ENCODE peak calls at places on chromosome 9, in ten cellular contexts. One of them, this sample, is unnamed.

GRCh38 chr9:131396626-131397025 is 2.7 kb downstream of the PRRC2B start:
- DNase-seq in A549: no peak
- DNase-seq in HCT116: no peak
- DNase-seq in SK-N-SH: no peak
- DNase-seq in uterus: no peak
- DNase-seq in transverse colon: no peak
- DNase-seq in H1: no peak
- DNase-seq in GM23338: no peak
- DNase-seq in CD8-positive, alpha-beta T cell: no peak
- DNase-seq in heart left ventricle: no peak
- DNase-seq in this sample: peak; percentile 3

GRCh38 chr9:38263534-38263933 is 129.0 kb upstream of the ALDH1B1 start:
- DNase-seq in A549: peak; percentile 49
- DNase-seq in HCT116: peak; percentile 7
- DNase-seq in SK-N-SH: no peak
- DNase-seq in uterus: no peak
- DNase-seq in transverse colon: no peak
- DNase-seq in H1: no peak
- DNase-seq in GM23338: peak; percentile 48
- DNase-seq in CD8-positive, alpha-beta T cell: no peak
- DNase-seq in heart left ventricle: no peak
- DNase-seq in this sample: no peak

GRCh38 chr9:72022846-72023245 is 37.6 kb downstream of the C9orf57 start:
- DNase-seq in A549: peak; percentile 58
- DNase-seq in HCT116: no peak
- DNase-seq in SK-N-SH: no peak
- DNase-seq in uterus: no peak
- DNase-seq in transverse colon: peak; percentile 25
- DNase-seq in H1: no peak
- DNase-seq in GM23338: no peak
- DNase-seq in CD8-positive, alpha-beta T cell: no peak
- DNase-seq in heart left ventricle: no peak
- DNase-seq in this sample: no peak

GRCh38 chr9:132411091-132411508 is 1.1 kb downstream of the CFAP77 start:
- DNase-seq in A549: peak; percentile 73
- DNase-seq in HCT116: peak; percentile 68
- DNase-seq in SK-N-SH: peak; percentile 67
- DNase-seq in uterus: peak; percentile 26
- DNase-seq in transverse colon: peak; percentile 65
- DNase-seq in H1: peak; percentile 69
- DNase-seq in GM23338: peak; percentile 96
- DNase-seq in CD8-positive, alpha-beta T cell: peak; percentile 55
- DNase-seq in heart left ventricle: no peak
- DNase-seq in this sample: no peak

GRCh38 chr9:1458503-1458902 is 408.3 kb downstream of the DMRT2 start:
- DNase-seq in A549: peak; percentile 14
- DNase-seq in HCT116: peak; percentile 7
- DNase-seq in SK-N-SH: no peak
- DNase-seq in uterus: no peak
- DNase-seq in transverse colon: no peak
- DNase-seq in H1: no peak
- DNase-seq in GM23338: no peak
- DNase-seq in CD8-positive, alpha-beta T cell: no peak
- DNase-seq in heart left ventricle: no peak
- DNase-seq in this sample: no peak

GRCh38 chr9:98222885-98223640 is 30.6 kb upstream of the CORO2A start:
- DNase-seq in A549: peak; percentile 79
- DNase-seq in HCT116: peak; percentile 54
- DNase-seq in SK-N-SH: no peak
- DNase-seq in uterus: no peak
- DNase-seq in transverse colon: no peak
- DNase-seq in H1: no peak
- DNase-seq in GM23338: no peak
- DNase-seq in CD8-positive, alpha-beta T cell: no peak
- DNase-seq in heart left ventricle: no peak
- DNase-seq in this sample: no peak

GRCh38 chr9:130535818-130536521 is 43.4 kb upstream of the FUBP3 start:
- DNase-seq in A549: no peak
- DNase-seq in HCT116: no peak
- DNase-seq in SK-N-SH: no peak
- DNase-seq in uterus: no peak
- DNase-seq in transverse colon: no peak
- DNase-seq in H1: no peak
- DNase-seq in GM23338: peak; percentile 56
- DNase-seq in CD8-positive, alpha-beta T cell: no peak
- DNase-seq in heart left ventricle: peak; percentile 35
- DNase-seq in this sample: no peak

GRCh38 chr9:138071292-138071691 is 193.7 kb downstream of the CACNA1B start:
- DNase-seq in A549: no peak
- DNase-seq in HCT116: no peak
- DNase-seq in SK-N-SH: peak; percentile 7
- DNase-seq in uterus: peak; percentile 3
- DNase-seq in transverse colon: no peak
- DNase-seq in H1: no peak
- DNase-seq in GM23338: no peak
- DNase-seq in CD8-positive, alpha-beta T cell: no peak
- DNase-seq in heart left ventricle: no peak
- DNase-seq in this sample: no peak

GRCh38 chr9:14692918-14693861 is at the start of gene ZDHHC21:
- DNase-seq in A549: peak; percentile 55
- DNase-seq in HCT116: no peak
- DNase-seq in SK-N-SH: peak; percentile 91
- DNase-seq in uterus: peak; percentile 59
- DNase-seq in transverse colon: peak; percentile 81
- DNase-seq in H1: peak; percentile 10
- DNase-seq in GM23338: peak; percentile 67
- DNase-seq in CD8-positive, alpha-beta T cell: peak; percentile 41
- DNase-seq in heart left ventricle: peak; percentile 84
- DNase-seq in this sample: peak; percentile 81

GRCh38 chr9:16571127-16571848 is 299.2 kb downstream of the BNC2 start:
- DNase-seq in A549: no peak
- DNase-seq in HCT116: no peak
- DNase-seq in SK-N-SH: no peak
- DNase-seq in uterus: no peak
- DNase-seq in transverse colon: no peak
- DNase-seq in H1: no peak
- DNase-seq in GM23338: no peak
- DNase-seq in CD8-positive, alpha-beta T cell: no peak
- DNase-seq in heart left ventricle: no peak
- DNase-seq in this sample: no peak

GRCh38 chr9:110744753-110745522 is 76.3 kb downstream of the MUSK start:
- DNase-seq in A549: peak; percentile 89
- DNase-seq in HCT116: peak; percentile 96
- DNase-seq in SK-N-SH: no peak
- DNase-seq in uterus: peak; percentile 51
- DNase-seq in transverse colon: no peak
- DNase-seq in H1: no peak
- DNase-seq in GM23338: no peak
- DNase-seq in CD8-positive, alpha-beta T cell: no peak
- DNase-seq in heart left ventricle: no peak
- DNase-seq in this sample: no peak

GRCh38 chr9:122900791-122901190 is 4.4 kb downstream of the RC3H2 start:
- DNase-seq in A549: no peak
- DNase-seq in HCT116: no peak
- DNase-seq in SK-N-SH: no peak
- DNase-seq in uterus: no peak
- DNase-seq in transverse colon: no peak
- DNase-seq in H1: no peak
- DNase-seq in GM23338: no peak
- DNase-seq in CD8-positive, alpha-beta T cell: no peak
- DNase-seq in heart left ventricle: no peak
- DNase-seq in this sample: no peak

GRCh38 chr9:19828586-19828985 is 39.7 kb upstream of the SLC24A2 start:
- DNase-seq in A549: no peak
- DNase-seq in HCT116: no peak
- DNase-seq in SK-N-SH: no peak
- DNase-seq in uterus: no peak
- DNase-seq in transverse colon: no peak
- DNase-seq in H1: no peak
- DNase-seq in GM23338: no peak
- DNase-seq in CD8-positive, alpha-beta T cell: no peak
- DNase-seq in heart left ventricle: no peak
- DNase-seq in this sample: no peak

GRCh38 chr9:133843751-133844373 is 105.7 kb upstream of the SARDH start:
- DNase-seq in A549: no peak
- DNase-seq in HCT116: no peak
- DNase-seq in SK-N-SH: no peak
- DNase-seq in uterus: no peak
- DNase-seq in transverse colon: no peak
- DNase-seq in H1: no peak
- DNase-seq in GM23338: no peak
- DNase-seq in CD8-positive, alpha-beta T cell: no peak
- DNase-seq in heart left ventricle: no peak
- DNase-seq in this sample: no peak
- H3K4me1 ChIP-seq in A549: peaks cover 5% of the 10 kb centered on the region
- H3K4me1 ChIP-seq in HCT116: no peaks in the 10 kb centered on the region
- H3K4me1 ChIP-seq in SK-N-SH: no peaks in the 10 kb centered on the region
- H3K4me1 ChIP-seq in uterus: no peaks in the 10 kb centered on the region
- H3K4me1 ChIP-seq in transverse colon: peaks cover 16% of the 10 kb centered on the region
- H3K4me1 ChIP-seq in H1: peaks cover 24% of the 10 kb centered on the region
- H3K4me1 ChIP-seq in GM23338: peaks cover 8% of the 10 kb centered on the region
- H3K4me1 ChIP-seq in CD8-positive, alpha-beta T cell: no peaks in the 10 kb centered on the region
- H3K4me1 ChIP-seq in heart left ventricle: peaks cover 41% of the 10 kb centered on the region
- H3K4me1 ChIP-seq in this sample: no peaks in the 10 kb centered on the region

GRCh38 chr9:37105169-37105750 is 15.1 kb upstream of the ZCCHC7 start:
- DNase-seq in A549: no peak
- DNase-seq in HCT116: no peak
- DNase-seq in SK-N-SH: no peak
- DNase-seq in uterus: no peak
- DNase-seq in transverse colon: no peak
- DNase-seq in H1: no peak
- DNase-seq in GM23338: no peak
- DNase-seq in CD8-positive, alpha-beta T cell: no peak
- DNase-seq in heart left ventricle: no peak
- DNase-seq in this sample: no peak
- H3K27ac ChIP-seq in A549: no peak overlapping the region
- H3K27ac ChIP-seq in HCT116: no peak overlapping the region
- H3K27ac ChIP-seq in SK-N-SH: no peak overlapping the region
- H3K27ac ChIP-seq in uterus: no peak overlapping the region
- H3K27ac ChIP-seq in transverse colon: no peak overlapping the region
- H3K27ac ChIP-seq in H1: no peak overlapping the region
- H3K27ac ChIP-seq in GM23338: no peak overlapping the region
- H3K27ac ChIP-seq in CD8-positive, alpha-beta T cell: no peak overlapping the region
- H3K27ac ChIP-seq in heart left ventricle: no peak overlapping the region
- H3K27ac ChIP-seq in this sample: no peak overlapping the region

GRCh38 chr9:5408596-5408995 is 29.1 kb downstream of the PLGRKT start:
- DNase-seq in A549: no peak
- DNase-seq in HCT116: no peak
- DNase-seq in SK-N-SH: no peak
- DNase-seq in uterus: no peak
- DNase-seq in transverse colon: no peak
- DNase-seq in H1: no peak
- DNase-seq in GM23338: no peak
- DNase-seq in CD8-positive, alpha-beta T cell: no peak
- DNase-seq in heart left ventricle: no peak
- DNase-seq in this sample: no peak
- TF ChIP-seq CTCF in A549: no peak
- TF ChIP-seq CTCF in HCT116: no peak
- TF ChIP-seq CTCF in SK-N-SH: no peak
- TF ChIP-seq CTCF in uterus: no peak
- TF ChIP-seq CTCF in transverse colon: no peak
- TF ChIP-seq CTCF in H1: no peak
- TF ChIP-seq CTCF in GM23338: no peak
- TF ChIP-seq CTCF in CD8-positive, alpha-beta T cell: no peak
- TF ChIP-seq CTCF in heart left ventricle: no peak
- TF ChIP-seq CTCF in this sample: no peak

GRCh38 chr9:136831720-136832104 is 10.6 kb upstream of the AJM1 start:
- DNase-seq in A549: no peak
- DNase-seq in HCT116: no peak
- DNase-seq in SK-N-SH: no peak
- DNase-seq in uterus: no peak
- DNase-seq in transverse colon: no peak
- DNase-seq in H1: no peak
- DNase-seq in GM23338: no peak
- DNase-seq in CD8-positive, alpha-beta T cell: no peak
- DNase-seq in heart left ventricle: peak; percentile 15
- DNase-seq in this sample: peak; percentile 50

GRCh38 chr9:136829412-136829811 is 12.9 kb upstream of the AJM1 start:
- DNase-seq in A549: no peak
- DNase-seq in HCT116: no peak
- DNase-seq in SK-N-SH: no peak
- DNase-seq in uterus: no peak
- DNase-seq in transverse colon: no peak
- DNase-seq in H1: no peak
- DNase-seq in GM23338: no peak
- DNase-seq in CD8-positive, alpha-beta T cell: no peak
- DNase-seq in heart left ventricle: no peak
- DNase-seq in this sample: peak; percentile 50

GRCh38 chr9:136828474-136829140 is 13.7 kb upstream of the AJM1 start:
- DNase-seq in A549: no peak
- DNase-seq in HCT116: no peak
- DNase-seq in SK-N-SH: no peak
- DNase-seq in uterus: no peak
- DNase-seq in transverse colon: no peak
- DNase-seq in H1: no peak
- DNase-seq in GM23338: no peak
- DNase-seq in CD8-positive, alpha-beta T cell: no peak
- DNase-seq in heart left ventricle: no peak
- DNase-seq in this sample: no peak

GRCh38 chr9:136831002-136831719 is 11.1 kb upstream of the AJM1 start:
- DNase-seq in A549: no peak
- DNase-seq in HCT116: no peak
- DNase-seq in SK-N-SH: no peak
- DNase-seq in uterus: no peak
- DNase-seq in transverse colon: no peak
- DNase-seq in H1: no peak
- DNase-seq in GM23338: no peak
- DNase-seq in CD8-positive, alpha-beta T cell: no peak
- DNase-seq in heart left ventricle: no peak
- DNase-seq in this sample: no peak

DNA sequence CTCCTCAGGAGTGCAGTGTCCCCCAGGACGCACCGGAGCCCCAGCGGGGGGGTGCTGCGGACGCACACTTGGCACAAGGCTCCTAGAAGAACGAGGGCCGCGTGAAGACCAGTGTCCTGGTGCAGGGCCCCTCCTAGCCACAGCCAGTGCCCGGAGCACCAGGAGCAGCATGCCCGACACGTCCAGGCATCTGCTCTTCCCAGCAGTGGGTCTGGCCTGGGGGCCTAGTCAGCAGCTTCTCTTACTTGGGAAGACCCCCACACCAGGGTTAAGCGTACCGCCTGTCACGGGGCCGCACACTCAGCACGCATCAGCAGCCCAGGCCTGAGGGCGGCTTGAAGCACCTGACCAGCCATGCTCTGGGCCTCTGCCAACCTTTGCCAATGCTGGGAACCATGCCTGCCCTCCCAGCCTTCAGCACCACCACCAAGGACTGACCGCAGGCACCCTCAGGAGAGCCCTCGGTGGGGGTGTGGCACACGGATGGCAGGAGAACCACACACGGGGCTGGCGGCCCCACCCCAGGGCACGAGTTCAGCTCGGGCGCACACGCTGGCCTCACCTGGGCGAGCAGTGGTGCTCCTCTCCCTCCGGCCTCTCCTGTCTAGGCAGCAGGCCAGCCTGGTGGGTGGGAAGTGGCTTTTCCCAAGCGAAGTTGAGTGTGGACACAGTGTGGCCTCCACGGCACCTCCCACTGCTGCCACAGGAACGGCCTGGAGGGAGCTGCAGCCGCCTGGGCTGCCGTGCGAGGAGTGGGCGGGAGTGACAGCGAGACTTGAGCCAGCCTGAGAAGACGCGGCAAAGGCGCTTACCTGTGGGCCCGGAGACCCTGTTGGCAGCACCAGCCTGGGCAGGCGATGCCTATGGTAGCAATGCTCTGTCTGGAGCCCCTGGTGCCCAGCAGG is 12.0 kb upstream of the AJM1 start:
- DNase-seq in A549: no peak
- DNase-seq in HCT116: no peak
- DNase-seq in SK-N-SH: no peak
- DNase-seq in uterus: no peak
- DNase-seq in transverse colon: no peak
- DNase-seq in H1: no peak
- DNase-seq in GM23338: no peak
- DNase-seq in CD8-positive, alpha-beta T cell: no peak
- DNase-seq in heart left ventricle: peak; percentile 16
- DNase-seq in this sample: peak; percentile 51
- H3K4me1 ChIP-seq in A549: no peaks in the 10 kb centered on the region
- H3K4me1 ChIP-seq in HCT116: no peaks in the 10 kb centered on the region
- H3K4me1 ChIP-seq in SK-N-SH: no peaks in the 10 kb centered on the region
- H3K4me1 ChIP-seq in uterus: no peaks in the 10 kb centered on the region
- H3K4me1 ChIP-seq in transverse colon: no peaks in the 10 kb centered on the region
- H3K4me1 ChIP-seq in H1: no peaks in the 10 kb centered on the region
- H3K4me1 ChIP-seq in GM23338: no peaks in the 10 kb centered on the region
- H3K4me1 ChIP-seq in CD8-positive, alpha-beta T cell: no peaks in the 10 kb centered on the region
- H3K4me1 ChIP-seq in heart left ventricle: no peaks in the 10 kb centered on the region
- H3K4me1 ChIP-seq in this sample: no peaks in the 10 kb centered on the region